ENCODE peak calls at places on chromosomes 1 and 21, in five cellular contexts. T is cardiac muscle cell, C is AG09309, U is Caco-2, H is astrocyte of the spinal cord. B is an unnamed sample.

GRCh38 chr1:61184035-61184713 is 101.8 kb downstream of the NFIA start:
- DNase-seq in C (no peak), U (peak), T (peak), H (peak), B (peak)

GRCh38 chr1:198763298-198763714 is 124.5 kb downstream of the PTPRC start:
- DNase-seq in T (no peak), U (no peak), H (no peak), C (no peak), B (peak)

GRCh38 chr1:9319208-9319788 is 26.6 kb downstream of the SPSB1 start:
- DNase-seq in C (no peak), H (no peak), T (no peak), U (no peak), B (no peak)

GRCh38 chr1:45843474-45843905 is 40.1 kb downstream of the MAST2 start:
- DNase-seq in T (no peak), C (peak), U (no peak), H (peak), B (peak)

GRCh38 chr1:43358121-43358745 is 548 bp upstream of the CDC20 start:
- DNase-seq in C (no peak), U (peak), T (peak), H (peak), B (peak)

GRCh38 chr1:226574591-226575435 is 26.2 kb downstream of the STUM start:
- DNase-seq in U (no peak), C (no peak), H (no peak), T (no peak), B (no peak)

GRCh38 chr1:195054217-195054687 is 1554.0 kb downstream of the KCNT2 start:
- DNase-seq in T (no peak), H (no peak), C (no peak), U (no peak), B (no peak)

GRCh38 chr1:231193710-231194340 is 32.0 kb downstream of the TRIM67 start:
- DNase-seq in C (no peak), H (no peak), T (no peak), U (no peak), B (no peak)

GRCh38 chr1:86871001-86871400 is 42.9 kb downstream of the SELENOF start:
- DNase-seq in U (no peak), H (no peak), C (no peak), T (no peak), B (no peak)

GRCh38 chr1:116415699-116416533 is 42.9 kb downstream of the ATP1A1 start:
- DNase-seq in H (no peak), C (no peak), T (peak), U (no peak), B (no peak)

GRCh38 chr1:156492591-156493080 is 7.9 kb downstream of the MEF2D start:
- DNase-seq in T (no peak), U (no peak), H (no peak), C (no peak), B (no peak)

GRCh38 chr21:36113647-36114428 is 21.0 kb upstream of the CBR3 start:
- DNase-seq in H (no peak), C (no peak), U (peak), T (no peak), B (no peak)

GRCh38 chr1:41399148-41399795 is 38.0 kb downstream of the FOXO6 start:
- DNase-seq in U (no peak), T (peak), H (no peak), C (no peak), B (no peak)

GRCh38 chr1:93338426-93338825 is 7.3 kb upstream of the DR1 start:
- DNase-seq in T (no peak), U (no peak), C (peak), H (peak), B (peak)

GRCh38 chr1:235843458-235843857 is 23.2 kb downstream of the LYST start:
- DNase-seq in U (no peak), T (peak), H (peak), C (no peak), B (peak)

GRCh38 chr1:162661336-162661735 is 29.1 kb downstream of the DDR2 start:
- DNase-seq in C (no peak), U (no peak), T (no peak), H (no peak), B (no peak)

GRCh38 chr1:106879538-106879937 is 176.9 kb upstream of the PRMT6 start:
- DNase-seq in H (no peak), C (no peak), T (peak), U (no peak), B (no peak)

GRCh38 chr1:118185083-118185899 is at the start of gene SPAG17:
- DNase-seq in H (peak), T (peak), U (peak), C (no peak), B (peak)

GRCh38 chr1:89171067-89171438 is 4.8 kb downstream of the GBP7 start:
- DNase-seq in U (no peak), C (no peak), T (no peak), H (no peak), B (peak)

GRCh38 chr1:110673805-110674336 is 869 bp downstream of the KCNA3 start:
- DNase-seq in T (no peak), U (no peak), C (no peak), H (no peak), B (no peak)

GRCh38 chr1:11333631-11334030 is 60.6 kb downstream of the UBIAD1 start:
- DNase-seq in T (peak), U (no peak), C (no peak), H (no peak), B (no peak)

GRCh38 chr1:92817986-92818764 is 13.7 kb upstream of the RPL5 start:
- DNase-seq in C (no peak), T (peak), U (no peak), H (no peak), B (peak)

GRCh38 chr21:45868086-45868485 is 113.5 kb upstream of the COL6A1 start:
- DNase-seq in H (no peak), U (no peak), T (no peak), C (no peak), B (no peak)

GRCh38 chr1:36400825-36401601 is 3.3 kb upstream of the LSM10 start:
- DNase-seq in U (no peak), T (peak), H (peak), C (peak), B (peak)

GRCh38 chr1:153355445-153356071 is 2.1 kb upstream of the S100A9 start:
- DNase-seq in T (peak), C (peak), H (peak), U (peak), B (peak)

GRCh38 chr1:180916012-180916770 is 3.5 kb downstream of the KIAA1614 start:
- DNase-seq in U (no peak), H (no peak), T (no peak), C (no peak), B (no peak)

GRCh38 chr1:215530401-215530984 is 36.6 kb upstream of the KCTD3 start:
- DNase-seq in U (no peak), T (no peak), C (no peak), H (no peak), B (peak)

GRCh38 chr21:40680311-40680710 is 166.6 kb downstream of the DSCAM start:
- DNase-seq in T (no peak), U (no peak), H (no peak), C (no peak), B (no peak)

GRCh38 chr21:46128106-46128982 is 27.0 kb downstream of the FTCD start:
- DNase-seq in U (peak), H (no peak), T (peak), C (no peak), B (peak)

GRCh38 chr1:155706101-155706619 is 17.3 kb downstream of the DAP3 start:
- DNase-seq in U (no peak), H (peak), T (no peak), C (no peak), B (peak)

GRCh38 chr1:161511018-161511755 is 5.9 kb downstream of the FCGR2A start:
- DNase-seq in H (no peak), U (no peak), T (no peak), C (no peak), B (peak)

GRCh38 chr1:59199147-59199546 is 97.7 kb upstream of the FGGY start:
- DNase-seq in T (no peak), H (no peak), C (no peak), U (no peak), B (no peak)

GRCh38 chr1:66984491-66984890 is 59.7 kb downstream of the MIER1 start:
- DNase-seq in T (no peak), C (no peak), U (no peak), H (no peak), B (no peak)

GRCh38 chr1:66982561-66983285 is 57.9 kb downstream of the MIER1 start:
- DNase-seq in C (no peak), H (no peak), T (no peak), U (no peak), B (no peak)

GRCh38 chr1:66981679-66982078 is 56.9 kb downstream of the MIER1 start:
- DNase-seq in C (no peak), T (no peak), U (no peak), H (no peak), B (peak)

GRCh38 chr1:66985835-66986234 is 61.0 kb downstream of the MIER1 start:
- DNase-seq in H (no peak), T (no peak), C (no peak), U (no peak), B (no peak)

GRCh38 chr1:66980745-66981367 is 56.1 kb downstream of the MIER1 start:
- DNase-seq in T (no peak), H (no peak), C (no peak), U (no peak), B (peak)
- H3K4me3 ChIP-seq in T (no peak), H (no peak), C (no peak), U (no peak), B (no peak)

GRCh38 chr1:188117436-188117835 is 1288.7 kb downstream of the PLA2G4A start:
- DNase-seq in T (no peak), H (no peak), U (no peak), C (no peak), B (no peak)

GRCh38 chr1:188127507-188127906 is 1298.8 kb downstream of the PLA2G4A start:
- DNase-seq in H (no peak), U (no peak), C (no peak), T (no peak), B (no peak)

GRCh38 chr1:188122646-188123045 is 1293.9 kb downstream of the PLA2G4A start:
- DNase-seq in H (no peak), C (no peak), U (no peak), T (no peak), B (no peak)
- H3K4me3 ChIP-seq in H (no peak), C (no peak), U (no peak), T (no peak), B (no peak)

GRCh38 chr1:111988743-111989453 is 570 bp downstream of the KCND3 start:
- DNase-seq in C (no peak), H (no peak), U (no peak), T (no peak), B (no peak)
- H3K4me3 ChIP-seq in C (peak), H (no peak), U (peak), T (peak), B (no peak)

DNA sequence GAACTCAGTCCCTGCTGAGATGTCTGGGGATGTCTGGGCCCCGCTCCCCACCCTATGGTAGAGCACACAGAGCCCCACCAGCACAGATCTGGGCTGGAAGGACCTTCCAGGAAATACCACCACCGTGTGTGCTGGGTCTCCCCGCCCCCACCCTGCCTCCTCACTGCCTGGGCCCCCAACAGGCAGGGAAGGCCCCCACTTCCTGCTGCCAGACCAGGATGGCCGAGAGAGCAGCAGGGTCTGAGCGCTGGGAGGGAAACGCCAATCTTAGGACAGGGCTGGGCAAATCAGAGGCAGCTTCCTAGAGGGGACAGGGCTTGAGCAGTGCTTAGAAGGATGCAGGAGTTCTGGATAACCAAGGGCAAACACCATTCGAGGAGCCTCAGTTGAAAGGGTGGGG is 11.9 kb downstream of the ADGRB2 start:
- DNase-seq in C (no peak), H (no peak), T (peak), U (no peak), B (no peak)
- H3K4me3 ChIP-seq in C (no peak), H (no peak), T (no peak), U (no peak), B (no peak)

GRCh38 chr1:39692152-39693064 is 1.2 kb upstream of the HPCAL4 start:
- DNase-seq in U (no peak), H (no peak), T (no peak), C (no peak), B (no peak)

GRCh38 chr1:39690225-39690624 is 1.0 kb downstream of the HPCAL4 start:
- DNase-seq in U (no peak), H (no peak), T (no peak), C (no peak), B (no peak)

GRCh38 chr1:39689635-39690034 is 1.6 kb downstream of the HPCAL4 start:
- DNase-seq in C (no peak), U (no peak), T (no peak), H (no peak), B (no peak)

GRCh38 chr1:39690943-39691382 is 270 bp downstream of the HPCAL4 start:
- DNase-seq in T (no peak), U (no peak), C (no peak), H (no peak), B (no peak)

DNA sequence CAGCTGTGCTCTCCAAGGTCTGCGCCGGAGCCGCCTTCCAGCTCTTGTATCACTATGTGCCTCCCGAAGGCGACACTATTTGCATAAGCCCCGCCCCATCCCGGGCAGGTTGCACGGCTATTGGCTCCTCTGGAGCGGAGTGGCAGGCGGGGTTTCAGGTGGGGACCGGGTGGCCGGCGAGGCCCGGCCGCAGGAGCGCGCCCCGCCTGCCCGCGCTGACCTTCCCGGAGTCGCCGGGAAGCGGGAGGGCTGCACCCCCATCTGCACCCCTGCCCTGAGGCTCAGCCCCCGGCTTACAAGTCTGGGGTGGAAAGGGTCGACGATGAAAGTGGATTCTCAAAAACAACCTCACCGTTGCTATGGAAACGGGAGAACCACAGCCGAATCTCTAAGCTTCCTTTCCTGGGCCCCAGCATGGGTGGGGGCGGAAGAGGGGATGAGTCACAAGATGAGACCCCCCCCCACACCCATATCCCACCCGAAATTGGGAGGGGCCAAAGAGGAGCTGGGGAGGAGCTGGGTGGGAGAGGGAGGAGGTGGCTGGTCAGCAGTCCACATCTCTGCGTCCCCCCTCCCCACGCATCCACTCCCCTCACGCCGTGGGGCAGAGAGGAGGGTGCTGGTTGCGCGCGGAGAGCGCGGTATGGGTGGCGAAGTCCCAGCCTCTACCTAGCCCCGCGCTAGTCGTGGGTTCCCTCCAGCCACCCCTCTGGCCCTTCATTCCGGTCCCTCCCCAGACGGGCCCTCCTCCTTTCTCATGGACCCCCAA is at the start of gene HPCAL4:
- DNase-seq in H (peak), C (peak), U (peak), T (peak), B (peak)
- H3K4me3 ChIP-seq in H (peak), C (no peak), U (peak), T (peak), B (peak)

GRCh38 chr1:84164156-84164555 is 20.1 kb downstream of the PRKACB start:
- DNase-seq in C (no peak), T (no peak), U (no peak), H (no peak), B (peak)

GRCh38 chr1:84166797-84167196 is 22.7 kb downstream of the PRKACB start:
- DNase-seq in H (no peak), C (no peak), T (no peak), U (no peak), B (no peak)

GRCh38 chr1:84165566-84165965 is 21.5 kb downstream of the PRKACB start:
- DNase-seq in T (peak), U (no peak), H (no peak), C (no peak), B (no peak)

GRCh38 chr1:84163123-84164038 is 19.3 kb downstream of the PRKACB start:
- DNase-seq in H (no peak), T (no peak), U (no peak), C (no peak), B (peak)

GRCh38 chr1:84164567-84165021 is 20.5 kb downstream of the PRKACB start:
- DNase-seq in C (no peak), H (peak), T (no peak), U (no peak), B (peak)
- H3K4me3 ChIP-seq in C (no peak), H (peak), T (no peak), U (no peak), B (peak)

DNA sequence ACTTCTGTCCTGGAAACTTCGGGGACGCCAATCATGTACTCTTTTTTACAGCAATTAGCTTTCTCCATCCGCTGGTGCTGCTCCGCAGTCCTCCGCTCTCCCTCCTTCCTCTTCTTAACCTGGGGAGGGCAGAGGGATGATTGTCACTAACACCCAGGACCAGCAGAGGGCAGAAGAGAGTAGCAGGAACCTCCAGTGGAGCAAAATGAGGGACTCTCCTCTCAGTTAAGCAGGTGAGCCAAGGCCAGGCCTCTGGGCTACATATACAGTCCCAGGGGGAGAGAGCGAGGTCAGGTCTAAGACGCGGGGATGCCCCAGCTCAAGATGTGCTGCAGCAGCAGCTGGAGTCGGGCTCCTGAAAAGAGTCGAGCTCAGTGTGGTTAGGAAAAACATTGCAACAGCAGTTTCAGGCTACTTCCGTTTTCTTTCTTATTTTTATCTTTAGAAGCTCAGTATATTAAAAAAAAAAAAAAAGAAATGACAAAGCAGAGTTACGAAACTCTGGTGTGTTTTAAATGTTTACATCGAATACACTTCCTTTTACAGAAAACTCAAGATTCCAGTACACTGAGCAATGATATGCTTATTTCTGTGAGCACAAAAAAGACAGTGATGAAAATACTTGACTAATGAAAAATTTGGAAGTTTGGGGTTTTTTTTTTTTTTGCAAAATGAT is 25.7 kb upstream of the NLRP3 start:
- DNase-seq in C (peak), H (peak), T (peak), U (peak), B (peak)
- H3K4me3 ChIP-seq in C (peak), H (no peak), T (no peak), U (no peak), B (peak)

DNA sequence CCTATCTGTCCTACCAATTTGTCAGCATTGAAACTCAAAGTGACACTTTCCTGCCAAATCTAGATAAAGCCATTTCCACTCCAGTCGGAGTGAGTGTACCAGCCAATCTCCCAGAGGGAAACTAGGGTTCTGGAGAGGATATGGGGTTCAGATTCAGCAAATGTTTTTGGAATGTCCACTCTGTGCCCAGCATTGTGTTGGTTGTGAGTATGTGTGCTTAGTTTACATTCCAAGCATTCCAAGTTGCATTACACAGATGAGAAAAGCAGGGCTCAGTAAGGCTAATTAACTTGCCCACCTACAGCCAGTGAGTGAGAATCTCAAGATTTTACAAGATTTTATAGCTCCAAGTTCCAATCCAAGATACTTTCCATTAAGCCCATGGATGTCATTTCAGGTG is 26.4 kb upstream of the RGS16 start:
- DNase-seq in H (no peak), T (no peak), U (no peak), C (no peak), B (no peak)
- H3K4me3 ChIP-seq in H (no peak), T (no peak), U (no peak), C (no peak), B (no peak)